ENCODE peak calls at places on chromosomes 7 and 10, in six cellular contexts. Y, X, A, U, W and K are unnamed samples.

GRCh38 chr10:110841767-110842267 is 29.9 kb upstream of the PDCD4 start:
- DNase-seq in Y (no peak), X (no peak), A (no peak), W (no peak), U (peak; percentile 94), K (peak; percentile 69)

GRCh38 chr10:13803566-13804554 is 217.1 kb downstream of the PRPF18 start:
- DNase-seq in A (peak; percentile 91), X (no peak), W (no peak), Y (no peak), U (no peak), K (no peak)

GRCh38 chr7:47586925-47587324 is 5.0 kb upstream of the TNS3 start:
- DNase-seq in U (no peak), A (peak; percentile 38), Y (no peak), W (no peak), X (no peak), K (no peak)

GRCh38 chr10:110757563-110757962 is 113.4 kb downstream of the RBM20 start:
- DNase-seq in X (no peak), A (no peak), Y (no peak), U (no peak), W (no peak), K (peak; percentile 31)

GRCh38 chr7:19834566-19834965 is 61.1 kb upstream of the TMEM196 start:
- DNase-seq in U (no peak), W (no peak), X (no peak), A (no peak), Y (no peak), K (no peak)

GRCh38 chr7:26061340-26062239 is 90.4 kb upstream of the NFE2L3 start:
- DNase-seq in X (peak; percentile 57), Y (peak; percentile 73), W (peak; percentile 61), U (peak; percentile 78), A (peak; percentile 93), K (peak; percentile 84)

GRCh38 chr10:112295853-112296830 is 12.9 kb downstream of the TECTB start:
- DNase-seq in A (no peak), X (no peak), Y (no peak), U (no peak), W (no peak), K (no peak)

GRCh38 chr7:17679427-17679826 is 260.9 kb downstream of the SNX13 start:
- DNase-seq in W (no peak), A (no peak), Y (no peak), U (no peak), X (no peak), K (no peak)

GRCh38 chr7:27186450-27187157 is 1.6 kb upstream of the HOXA11 start:
- DNase-seq in A (no peak), X (no peak), W (no peak), U (no peak), Y (no peak), K (no peak)

GRCh38 chr7:135552148-135552547 is 5.6 kb upstream of the NUP205 start:
- DNase-seq in A (no peak), X (no peak), U (no peak), Y (no peak), W (no peak), K (no peak)

GRCh38 chr7:6533893-6534804 is 17.1 kb downstream of the GRID2IP start:
- DNase-seq in X (no peak), A (no peak), W (no peak), Y (no peak), U (peak; percentile 58), K (peak; percentile 36)

GRCh38 chr10:9331583-9332008 is 1277.1 kb downstream of the GATA3 start:
- DNase-seq in Y (no peak), W (no peak), A (peak; percentile 4), X (no peak), U (peak; percentile 66), K (no peak)

GRCh38 chr10:13382759-13383753 is 35.0 kb upstream of the SEPHS1 start:
- DNase-seq in U (no peak), W (no peak), Y (peak; percentile 80), X (no peak), A (peak; percentile 4), K (peak; percentile 89)

GRCh38 chr10:30813872-30814471 is 184.4 kb upstream of the LYZL2 start:
- DNase-seq in U (no peak), A (peak; percentile 56), Y (no peak), W (no peak), X (no peak), K (no peak)

GRCh38 chr7:101913247-101913721 is 95.9 kb downstream of the CUX1 start:
- DNase-seq in A (no peak), U (no peak), Y (no peak), X (no peak), W (no peak), K (no peak)

GRCh38 chr7:47937711-47938573 is 10.3 kb downstream of the PKD1L1 start:
- DNase-seq in A (no peak), U (peak; percentile 81), X (no peak), Y (no peak), W (no peak), K (peak; percentile 35)

GRCh38 chr10:97065128-97065527 is 120.6 kb downstream of the SLIT1 start:
- DNase-seq in A (peak; percentile 39), X (no peak), Y (no peak), W (no peak), U (no peak), K (no peak)

GRCh38 chr10:132320776-132321469 is 11.1 kb upstream of the LRRC27 start:
- DNase-seq in W (no peak), A (no peak), U (no peak), X (no peak), Y (no peak), K (no peak)

GRCh38 chr7:20076835-20077234 is 140.3 kb downstream of the MACC1 start:
- DNase-seq in U (no peak), A (no peak), Y (no peak), X (no peak), W (no peak), K (no peak)

GRCh38 chr7:388961-389701 is 99.2 kb downstream of the FOXL3 start:
- DNase-seq in Y (no peak), X (no peak), W (no peak), A (no peak), U (no peak), K (no peak)

GRCh38 chr10:126256864-126257263 is 131.4 kb downstream of the ADAM12 start:
- DNase-seq in X (no peak), A (no peak), Y (no peak), U (no peak), W (no peak), K (no peak)

GRCh38 chr7:40580776-40581175 is 446.0 kb downstream of the SUGCT start:
- DNase-seq in Y (no peak), W (no peak), U (no peak), X (no peak), A (no peak), K (no peak)

GRCh38 chr10:71684356-71685173 is 35.0 kb downstream of the C10orf105 start:
- DNase-seq in U (peak; percentile 36), Y (no peak), A (no peak), W (no peak), X (no peak), K (peak; percentile 34)

GRCh38 chr7:577971-578370 is 58.3 kb upstream of the PDGFA start:
- DNase-seq in W (no peak), Y (no peak), X (no peak), U (no peak), A (no peak), K (no peak)

GRCh38 chr10:108069096-108069495 is 904.6 kb upstream of the SORCS1 start:
- DNase-seq in Y (no peak), W (no peak), X (no peak), U (no peak), A (no peak), K (no peak)

GRCh38 chr7:134842901-134843300 is 63.5 kb downstream of the CALD1 start:
- DNase-seq in Y (no peak), W (no peak), U (no peak), A (no peak), X (no peak), K (no peak)

GRCh38 chr10:13789448-13789829 is 202.7 kb downstream of the PRPF18 start:
- DNase-seq in X (no peak), Y (no peak), A (no peak), W (no peak), U (no peak), K (no peak)

GRCh38 chr7:33754933-33755928 is 150.1 kb upstream of the BMPER start:
- DNase-seq in W (no peak), A (peak; percentile 62), U (no peak), X (no peak), Y (no peak), K (no peak)

GRCh38 chr10:85602713-85603112 is 763.9 kb downstream of the GRID1 start:
- DNase-seq in Y (no peak), X (no peak), W (no peak), A (no peak), U (no peak), K (no peak)

GRCh38 chr7:105682331-105683070 is 101.2 kb upstream of the EFCAB10 start:
- DNase-seq in A (peak; percentile 93), X (no peak), W (no peak), Y (no peak), U (no peak), K (no peak)

GRCh38 chr7:75804705-75805104 is 8.9 kb downstream of the CCL24 start:
- DNase-seq in W (no peak), A (no peak), Y (no peak), X (no peak), U (no peak), K (no peak)

GRCh38 chr7:145216876-145217275 is 381.0 kb upstream of the TPK1 start:
- DNase-seq in Y (no peak), A (no peak), U (no peak), X (no peak), W (no peak), K (no peak)

GRCh38 chr7:47327698-47328391 is 254.1 kb downstream of the TNS3 start:
- DNase-seq in W (no peak), X (no peak), A (no peak), U (no peak), Y (peak; percentile 80), K (peak; percentile 79)